ENCODE peak calls at places on chromosomes 5 and 9, in ten cellular contexts. A is psoas muscle; M is activated CD8-positive, alpha-beta T cell treated with anti-CD3 and anti-CD28 coated beads for 36 hours; W is Calu3; S is RWPE1; H is AG04450; G is GM12864; E is heart left ventricle; U is thyroid gland; R is breast epithelium. T is an unnamed sample.
A peak's percentile ranks its signal among the peaks of the same experiment; 100 is the strongest.

GRCh38 chr9:135887585-135888050 is 19.7 kb downstream of the CAMSAP1 start:
- DNase-seq in A (no peak), M (peak; percentile 89), W (no peak), S (no peak), H (no peak), G (no peak), E (no peak), U (no peak), R (no peak), T (peak; percentile 67)

GRCh38 chr5:1521054-1521453 is 2.7 kb downstream of the LPCAT1 start:
- DNase-seq in A (no peak), M (no peak), W (no peak), S (no peak), H (no peak), G (no peak), E (peak; percentile 7), U (no peak), R (no peak), T (no peak)

GRCh38 chr5:145295236-145295635 is 539.9 kb downstream of the PRELID2 start:
- DNase-seq in A (no peak), M (no peak), W (no peak), S (no peak), H (no peak), G (no peak), E (no peak), U (no peak), R (no peak), T (no peak)

GRCh38 chr5:114928644-114929462 is 240.9 kb downstream of the TRIM36 start:
- DNase-seq in A (no peak), M (no peak), W (no peak), S (no peak), H (no peak), G (no peak), E (no peak), U (no peak), R (no peak), T (no peak)

GRCh38 chr5:1199649-1200494 is 1.5 kb upstream of the SLC6A19 start:
- DNase-seq in A (no peak), M (peak; percentile 12), W (no peak), S (no peak), H (no peak), G (no peak), E (no peak), U (no peak), R (no peak), T (no peak)

GRCh38 chr9:89426389-89426961 is 71.4 kb downstream of the SEMA4D start:
- DNase-seq in A (peak; percentile 21), M (peak; percentile 79), W (no peak), S (no peak), H (no peak), G (peak; percentile 92), E (no peak), U (no peak), R (no peak), T (peak; percentile 69)

GRCh38 chr5:113123563-113123962 is 147.0 kb downstream of the DCP2 start:
- DNase-seq in A (no peak), M (no peak), W (peak; percentile 13), S (no peak), H (no peak), G (no peak), E (no peak), U (no peak), R (no peak), T (no peak)

GRCh38 chr5:160548949-160549665 is 127.5 kb downstream of the PTTG1 start:
- DNase-seq in A (no peak), M (no peak), W (no peak), S (no peak), H (no peak), G (no peak), E (no peak), U (no peak), R (no peak), T (no peak)

GRCh38 chr5:111834926-111835599 is 78.1 kb upstream of the NREP start:
- DNase-seq in A (no peak), M (no peak), W (no peak), S (no peak), H (no peak), G (no peak), E (no peak), U (no peak), R (no peak), T (no peak)

DNA sequence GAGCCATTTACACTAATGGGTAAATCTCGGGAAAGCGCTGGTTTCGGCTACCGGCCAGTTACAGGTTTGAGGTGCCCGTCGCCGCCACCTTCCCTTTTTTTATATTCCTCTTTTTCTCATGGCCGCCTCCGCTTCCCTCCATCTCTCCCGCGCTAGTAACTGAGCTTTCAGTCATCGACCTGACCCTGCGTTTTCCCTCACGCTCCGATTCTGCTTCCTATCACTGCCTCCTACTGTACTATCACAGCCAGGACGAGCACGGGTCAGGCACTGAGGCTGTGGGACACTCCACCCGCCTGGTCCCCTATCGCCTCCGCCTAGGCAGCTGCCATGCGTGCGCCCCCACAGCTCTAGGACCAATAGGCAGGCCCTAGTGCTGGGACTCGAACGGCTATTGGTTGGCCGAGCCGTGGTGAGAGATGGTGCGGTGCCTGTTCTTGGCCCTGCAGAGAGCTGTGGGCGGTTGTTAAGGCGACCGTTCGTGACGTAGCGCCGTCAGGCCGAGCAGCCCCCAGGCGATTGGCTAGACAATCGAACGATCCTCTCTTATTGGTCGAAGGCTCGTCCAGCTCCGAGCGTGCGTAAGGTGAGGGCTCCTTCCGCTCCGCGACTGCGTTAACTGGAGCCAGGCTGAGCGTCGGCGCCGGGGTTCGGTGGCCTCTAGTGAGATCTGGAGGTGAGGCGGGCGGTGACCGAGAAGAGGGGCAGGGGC is at the start of gene HMGCR:
- DNase-seq in A (peak; percentile 99), M (peak; percentile 99), W (peak; percentile 99), S (peak; percentile 97), H (peak; percentile 98), G (peak; percentile 98), E (peak; percentile 99), U (peak; percentile 100), R (peak; percentile 99), T (peak; percentile 94)
- TF ChIP-seq CTCF in A (no peak), M (peak; percentile 6), W (no peak), S (peak; percentile 81), H (no peak), G (peak; percentile 4), E (no peak), U (no peak), R (no peak), T (peak; percentile 27)

DNA sequence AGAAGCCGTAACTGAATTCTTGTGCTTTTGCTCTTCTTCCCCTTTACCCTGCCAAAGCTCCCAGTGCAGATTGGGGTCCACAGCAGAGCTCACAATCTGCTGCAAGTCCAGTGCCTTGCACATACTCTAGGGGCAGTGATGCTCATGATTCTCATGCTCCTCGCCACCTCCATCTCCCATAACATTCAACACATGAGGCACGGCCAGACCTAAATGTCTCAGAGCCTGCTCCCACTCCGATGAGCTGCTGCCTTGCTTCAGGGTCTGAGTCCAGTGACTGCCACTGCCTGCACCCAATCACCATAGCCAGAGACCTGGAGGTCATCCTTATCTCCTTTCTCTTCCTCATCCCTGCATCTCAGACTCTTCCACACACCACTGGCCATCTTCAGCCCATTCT is 10.5 kb downstream of the CSF1R start:
- DNase-seq in A (peak; percentile 32), M (no peak), W (no peak), S (no peak), H (no peak), G (no peak), E (peak; percentile 13), U (no peak), R (peak; percentile 2), T (peak; percentile 16)
- TF ChIP-seq CTCF in A (no peak), M (no peak), W (no peak), S (no peak), H (peak; percentile 23), G (peak; percentile 38), E (no peak), U (no peak), R (no peak), T (no peak)

GRCh38 chr9:109118802-109119438 is 827 bp downstream of the TMEM245 start:
- DNase-seq in A (peak; percentile 62), M (peak; percentile 31), W (no peak), S (peak; percentile 54), H (no peak), G (no peak), E (no peak), U (no peak), R (no peak), T (peak; percentile 20)

GRCh38 chr9:109117856-109118801 is 1.6 kb downstream of the TMEM245 start:
- DNase-seq in A (peak; percentile 63), M (peak; percentile 81), W (peak; percentile 13), S (peak; percentile 96), H (no peak), G (no peak), E (no peak), U (peak; percentile 80), R (no peak), T (no peak)

GRCh38 chr9:109119439-109120203 is at the start of gene TMEM245:
- DNase-seq in A (peak; percentile 98), M (peak; percentile 98), W (peak; percentile 91), S (peak; percentile 99), H (peak; percentile 99), G (peak; percentile 99), E (peak; percentile 98), U (peak; percentile 98), R (peak; percentile 95), T (peak; percentile 95)

GRCh38 chr9:109121218-109121796 is 1.6 kb upstream of the TMEM245 start:
- DNase-seq in A (no peak), M (no peak), W (no peak), S (no peak), H (no peak), G (no peak), E (no peak), U (no peak), R (no peak), T (no peak)

GRCh38 chr9:109120204-109120789 is 550 bp upstream of the TMEM245 start:
- DNase-seq in A (no peak), M (no peak), W (no peak), S (no peak), H (no peak), G (no peak), E (no peak), U (no peak), R (no peak), T (no peak)
- TF ChIP-seq CTCF in A (no peak), M (no peak), W (no peak), S (no peak), H (no peak), G (no peak), E (no peak), U (no peak), R (no peak), T (no peak)

DNA sequence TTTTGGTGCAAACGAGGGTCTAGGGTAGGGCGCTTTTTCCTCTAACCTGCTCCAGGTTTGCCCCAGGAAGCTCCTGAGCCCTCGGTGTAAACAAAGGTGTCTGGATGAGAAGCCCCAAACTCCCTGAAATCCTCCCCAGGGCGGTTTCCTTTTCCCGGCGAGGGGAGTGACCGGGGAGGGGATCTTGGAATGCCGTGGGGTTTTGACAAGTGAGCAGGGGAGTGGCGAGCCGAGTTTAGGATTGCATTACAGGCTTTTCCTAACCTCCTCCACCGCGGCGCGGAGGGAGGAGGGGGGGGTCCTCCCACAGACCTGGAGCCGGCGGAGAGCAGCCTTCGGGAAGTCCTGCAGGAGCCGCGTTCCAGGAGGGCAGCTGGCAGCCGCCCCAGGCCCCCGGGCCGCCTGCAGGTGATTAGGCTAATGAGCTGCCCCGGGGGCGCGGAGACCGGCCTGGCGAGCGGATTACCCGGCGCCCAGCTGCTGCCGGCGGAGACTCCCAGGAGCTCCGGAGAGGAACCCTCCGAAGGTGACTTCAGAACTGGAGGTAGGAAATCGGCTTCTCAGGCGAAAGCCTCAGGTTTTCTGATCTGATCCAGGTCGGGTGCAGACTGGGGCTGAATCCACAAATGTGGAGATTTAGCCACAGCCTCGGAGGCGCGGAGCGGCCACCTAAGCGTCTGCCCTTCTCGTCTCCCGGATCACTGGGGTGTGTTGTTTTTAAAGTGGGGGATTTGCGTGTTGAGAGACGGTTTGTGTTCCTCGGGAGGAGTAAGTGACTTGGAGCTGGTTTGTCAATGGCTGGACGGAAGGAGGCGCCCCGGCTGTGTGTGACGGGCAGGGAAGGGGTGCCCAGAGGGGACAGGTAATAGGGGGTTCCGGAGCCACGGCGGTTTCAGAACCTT is 215.9 kb downstream of the PDZD2 start:
- DNase-seq in A (peak; percentile 54), M (peak; percentile 32), W (peak; percentile 44), S (peak; percentile 75), H (no peak), G (no peak), E (peak; percentile 64), U (peak; percentile 27), R (peak; percentile 24), T (no peak)
- TF ChIP-seq CTCF in A (no peak), M (no peak), W (no peak), S (no peak), H (peak; percentile 18), G (no peak), E (peak; percentile 34), U (peak; percentile 22), R (no peak), T (no peak)

T was measured in GM20000.